ENCODE peak calls at places on chromosomes 7 and 10, in seven cellular contexts. D is mucosa of descending colon, B is MCF 10A, Y is astrocyte of the cerebellum, A is brain microvascular endothelial cell, T is A549, P is tibial nerve. X is an unnamed sample.

GRCh38 chr10:88372881-88373592 is 210.1 kb downstream of the RNLS start:
- DNase-seq in D (no peak), B (no peak), Y (no peak), A (no peak), T (no peak), P (no peak), X (no peak)

GRCh38 chr7:132087421-132087820 is 488.8 kb downstream of the PLXNA4 start:
- DNase-seq in D (no peak), B (no peak), Y (no peak), A (no peak), T (no peak), P (no peak), X (no peak)

GRCh38 chr7:30674876-30675275 is 7.4 kb downstream of the CRHR2 start:
- DNase-seq in D (no peak), B (no peak), Y (no peak), A (no peak), T (no peak), P (no peak), X (no peak)

GRCh38 chr7:54330216-54330800 is 211.9 kb upstream of the VSTM2A start:
- DNase-seq in D (no peak), B (no peak), Y (no peak), A (no peak), T (no peak), P (no peak), X (no peak)

GRCh38 chr10:71888623-71889387 is 37.8 kb upstream of the PSAP start:
- DNase-seq in D (peak), B (peak), Y (peak), A (peak), T (peak), P (peak), X (no peak)

GRCh38 chr7:35985126-35985754 is 167.8 kb upstream of the EEPD1 start:
- DNase-seq in D (peak), B (peak), Y (peak), A (peak), T (peak), P (peak), X (no peak)

GRCh38 chr7:101169110-101169837 is 3.9 kb upstream of the VGF start:
- DNase-seq in D (no peak), B (no peak), Y (no peak), A (no peak), T (no peak), P (no peak), X (no peak)

GRCh38 chr7:120725376-120726039 is 132.4 kb downstream of the TSPAN12 start:
- DNase-seq in D (no peak), B (peak), Y (peak), A (peak), T (peak), P (no peak), X (no peak)

GRCh38 chr7:88001744-88002530 is 67.9 kb downstream of the ADAM22 start:
- DNase-seq in D (no peak), B (no peak), Y (no peak), A (no peak), T (no peak), P (no peak), X (no peak)

GRCh38 chr7:100051611-100052010 is 2.0 kb downstream of the ZSCAN21 start:
- DNase-seq in D (no peak), B (no peak), Y (no peak), A (no peak), T (no peak), P (no peak), X (no peak)

GRCh38 chr10:118633801-118634200 is 38.4 kb upstream of the PRLHR start:
- DNase-seq in D (no peak), B (no peak), Y (no peak), A (no peak), T (no peak), P (no peak), X (no peak)

GRCh38 chr10:35789996-35790395 is 147.9 kb upstream of the FZD8 start:
- DNase-seq in D (no peak), B (peak), Y (no peak), A (peak), T (no peak), P (no peak), X (no peak)

GRCh38 chr10:26441491-26442214 is 3.5 kb downstream of the APBB1IP start:
- DNase-seq in D (no peak), B (no peak), Y (no peak), A (peak), T (no peak), P (no peak), X (no peak)

GRCh38 chr10:11156480-11156879 is 138.8 kb downstream of the CELF2 start:
- DNase-seq in D (no peak), B (no peak), Y (no peak), A (no peak), T (no peak), P (no peak), X (no peak)

GRCh38 chr10:17061418-17061817 is 68.2 kb downstream of the CUBN start:
- DNase-seq in D (no peak), B (no peak), Y (no peak), A (peak), T (no peak), P (no peak), X (no peak)

GRCh38 chr7:151428393-151429231 is 11.3 kb downstream of the CRYGN start:
- DNase-seq in D (no peak), B (no peak), Y (peak), A (peak), T (no peak), P (no peak), X (no peak)

GRCh38 chr10:126705951-126706565 is 35.6 kb upstream of the C10orf90 start:
- DNase-seq in D (no peak), B (no peak), Y (no peak), A (no peak), T (no peak), P (no peak), X (no peak)

GRCh38 chr10:124717911-124718734 is 26.1 kb downstream of the FAM53B start:
- DNase-seq in D (no peak), B (peak), Y (no peak), A (no peak), T (no peak), P (no peak), X (no peak)

GRCh38 chr10:131996508-131997365 is 15.0 kb upstream of the BNIP3 start:
- DNase-seq in D (no peak), B (no peak), Y (no peak), A (no peak), T (no peak), P (no peak), X (no peak)

GRCh38 chr10:5814110-5815107 is 1.2 kb upstream of the GDI2 start:
- DNase-seq in D (no peak), B (peak), Y (no peak), A (peak), T (no peak), P (no peak), X (peak)

GRCh38 chr10:2144584-2144983 is 407.3 kb upstream of the ADARB2 start:
- DNase-seq in D (no peak), B (no peak), Y (no peak), A (no peak), T (no peak), P (no peak), X (no peak)

GRCh38 chr10:86556933-86557649 is 35.5 kb upstream of the WAPL start:
- DNase-seq in D (no peak), B (no peak), Y (no peak), A (no peak), T (no peak), P (no peak), X (no peak)
- TF ChIP-seq CTCF in D (no peak), B (no peak), Y (no peak), A (no peak), T (no peak), P (no peak), X (no peak)

DNA sequence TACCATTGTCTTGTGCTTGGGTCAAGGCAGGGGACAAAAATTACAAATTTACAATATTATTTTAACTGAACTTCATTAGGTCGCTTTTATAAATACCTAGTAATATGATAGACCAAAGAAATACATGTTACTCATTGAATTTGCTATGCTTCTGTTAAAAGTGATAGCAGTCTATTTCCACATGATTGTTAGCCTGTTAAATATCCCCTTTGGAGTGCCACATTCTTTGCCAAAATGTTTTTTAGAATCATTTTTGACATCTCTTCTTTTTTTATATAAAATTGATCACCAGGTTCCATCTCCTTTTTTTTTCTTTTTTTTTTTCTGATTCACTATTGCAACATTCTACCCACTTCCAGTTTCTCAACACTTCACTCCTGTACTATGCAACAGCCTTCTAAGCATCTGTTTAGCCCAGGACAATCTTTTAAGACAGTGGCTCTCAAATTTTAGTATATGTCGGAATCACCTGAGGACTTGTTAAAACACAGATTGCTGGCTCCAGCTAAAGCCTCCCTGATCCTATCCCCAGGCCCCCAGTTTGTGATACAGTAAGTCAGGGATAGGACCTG is 16.4 kb upstream of the NDUFA5 start:
- DNase-seq in D (no peak), B (peak), Y (no peak), A (no peak), T (no peak), P (no peak), X (no peak)
- TF ChIP-seq CTCF in D (no peak), B (no peak), Y (no peak), A (no peak), T (no peak), P (no peak), X (no peak)

GRCh38 chr10:15265558-15265957 is 97.1 kb upstream of the NMT2 start:
- DNase-seq in D (no peak), B (no peak), Y (no peak), A (no peak), T (no peak), P (no peak), X (no peak)

GRCh38 chr10:15263657-15264323 is 95.3 kb upstream of the NMT2 start:
- DNase-seq in D (no peak), B (no peak), Y (no peak), A (no peak), T (no peak), P (no peak), X (no peak)

GRCh38 chr10:15265076-15265475 is 96.6 kb upstream of the NMT2 start:
- DNase-seq in D (peak), B (no peak), Y (no peak), A (no peak), T (no peak), P (no peak), X (no peak)

GRCh38 chr10:15259136-15259535 is 90.6 kb upstream of the NMT2 start:
- DNase-seq in D (no peak), B (no peak), Y (no peak), A (no peak), T (no peak), P (no peak), X (no peak)

GRCh38 chr10:15262036-15262713 is 93.7 kb upstream of the NMT2 start:
- DNase-seq in D (peak), B (peak), Y (peak), A (no peak), T (peak), P (peak), X (no peak)
- TF ChIP-seq CTCF in D (peak), B (peak), Y (peak), A (peak), T (peak), P (peak), X (no peak)

GRCh38 chr10:101777085-101777856 is 1.4 kb upstream of the FGF8 start:
- DNase-seq in D (no peak), B (no peak), Y (no peak), A (no peak), T (no peak), P (no peak), X (no peak)
- TF ChIP-seq CTCF in D (no peak), B (no peak), Y (no peak), A (no peak), T (no peak), P (no peak), X (no peak)

GRCh38 chr7:155483868-155484325 is 26.0 kb downstream of the EN2 start:
- DNase-seq in D (no peak), B (peak), Y (no peak), A (no peak), T (no peak), P (no peak), X (peak)

GRCh38 chr7:155482511-155483183 is 24.7 kb downstream of the EN2 start:
- DNase-seq in D (no peak), B (no peak), Y (no peak), A (no peak), T (no peak), P (no peak), X (no peak)

GRCh38 chr7:155483245-155483644 is 25.3 kb downstream of the EN2 start:
- DNase-seq in D (no peak), B (peak), Y (no peak), A (no peak), T (no peak), P (no peak), X (no peak)

GRCh38 chr7:155486783-155487508 is 29.0 kb downstream of the EN2 start:
- DNase-seq in D (no peak), B (no peak), Y (no peak), A (no peak), T (no peak), P (no peak), X (no peak)

GRCh38 chr7:155484483-155485399 is 26.8 kb downstream of the EN2 start:
- DNase-seq in D (no peak), B (no peak), Y (no peak), A (no peak), T (no peak), P (no peak), X (peak)
- TF ChIP-seq CTCF in D (no peak), B (no peak), Y (no peak), A (no peak), T (no peak), P (no peak), X (no peak)